ENCODE peak calls at places on chromosome 10, in ten cellular contexts. N is stimulated activated CD4-positive, alpha-beta T cell treated with anti-CD3 and anti-CD28 coated beads, Interleukin-1b, Interleukin-23, amount 100 ng/mL, for 1 hour; P is activated gamma-delta T cell treated with anti-CD3 and anti-CD28 coated beads, Interleukin-2, amount 50 U/mL, for 16 hours; S is posterior cingulate gyrus; L is activated T-cell treated with anti-CD3 and anti-CD28 coated beads for 24 hours; M is cardiac fibroblast; F is prostate gland; Y is GM03348; X is heart left ventricle; R is T-helper 2 cell. U is an unnamed sample.

GRCh38 chr10:100518761-100519241 is 860 bp downstream of the SEC31B start:
- DNase-seq in M (peak), R (peak), L (peak), P (peak), X (peak), Y (peak), N (no peak), F (peak), S (no peak), U (peak)

GRCh38 chr10:101021239-101021638 is 9.7 kb downstream of the PDZD7 start:
- DNase-seq in L (no peak), F (no peak), X (no peak), M (no peak), P (no peak), Y (no peak), S (no peak), N (no peak), R (no peak), U (no peak)

GRCh38 chr10:68543004-68543918 is 15.9 kb upstream of the SLC25A16 start:
- DNase-seq in M (peak), Y (peak), X (no peak), R (no peak), N (no peak), S (no peak), F (no peak), L (no peak), P (no peak), U (no peak)

GRCh38 chr10:80535671-80536360 is 1.9 kb upstream of the SH2D4B start:
- DNase-seq in P (peak), F (no peak), N (peak), S (no peak), R (peak), L (peak), M (peak), X (peak), Y (peak), U (peak)

GRCh38 chr10:73113543-73113942 is 3.3 kb downstream of the NUDT13 start:
- DNase-seq in R (no peak), Y (peak), X (no peak), N (no peak), F (no peak), M (peak), S (no peak), P (no peak), L (no peak), U (no peak)

GRCh38 chr10:124287071-124287685 is 131.5 kb downstream of the OAT start:
- DNase-seq in S (no peak), X (no peak), P (no peak), N (no peak), Y (no peak), R (no peak), L (no peak), F (no peak), M (no peak), U (peak)

GRCh38 chr10:123527122-123527521 is 139.0 kb upstream of the GPR26 start:
- DNase-seq in L (no peak), S (no peak), R (no peak), M (no peak), N (no peak), P (no peak), Y (no peak), X (no peak), F (no peak), U (no peak)

GRCh38 chr10:74096777-74097176 is 53.9 kb downstream of the AP3M1 start:
- DNase-seq in X (no peak), L (no peak), N (no peak), M (no peak), P (no peak), F (no peak), R (no peak), S (no peak), Y (no peak), U (no peak)

U was measured in transverse colon.